ENCODE peak calls at places on chromosome 11, in nine cellular contexts. X, O, Z, J, F, U, I, Y and D are unnamed samples. For H3K9me3, the result is how much of the 10 kb centered on the place peaks cover.

GRCh38 chr11:19976281-19976941 is 183.9 kb downstream of the DBX1 start:
- DNase-seq in U (no peak), J (no peak), F (no peak), Z (no peak), Y (no peak), X (no peak), O (no peak), I (no peak), D (no peak)

GRCh38 chr11:111602865-111603632 is 800 bp downstream of the SIK2 start:
- DNase-seq in J (peak), F (peak), I (peak), O (peak), U (peak), X (peak), Y (peak), Z (peak), D (no peak)

GRCh38 chr11:46210133-46210636 is 67.3 kb upstream of the CREB3L1 start:
- DNase-seq in X (no peak), O (no peak), Z (no peak), U (peak), J (peak), I (no peak), F (no peak), Y (no peak), D (peak)

GRCh38 chr11:1919428-1920127 is at the start of gene TNNT3:
- DNase-seq in J (no peak), O (peak), Y (no peak), U (no peak), I (no peak), F (no peak), X (no peak), Z (no peak), D (no peak)

GRCh38 chr11:123548774-123549173 is 105.7 kb downstream of the SCN3B start:
- DNase-seq in F (no peak), U (no peak), O (no peak), X (no peak), Y (no peak), I (no peak), J (no peak), Z (no peak), D (no peak)

GRCh38 chr11:76355172-76355571 is 25.8 kb downstream of the THAP12 start:
- DNase-seq in U (no peak), J (no peak), X (no peak), I (no peak), Z (no peak), O (no peak), Y (no peak), F (no peak), D (no peak)

GRCh38 chr11:76166314-76166713 is 40.0 kb downstream of the WNT11 start:
- DNase-seq in I (no peak), J (no peak), Y (no peak), F (no peak), U (peak), X (no peak), O (no peak), Z (no peak), D (no peak)

GRCh38 chr11:131880279-131880678 is 509.9 kb downstream of the NTM start:
- DNase-seq in X (no peak), U (no peak), J (no peak), O (no peak), Y (peak), F (no peak), I (no peak), Z (no peak), D (no peak)

GRCh38 chr11:105298630-105299029 is 159.1 kb upstream of the CARD18 start:
- DNase-seq in J (no peak), F (no peak), U (no peak), I (no peak), Y (no peak), O (no peak), X (no peak), Z (no peak), D (no peak)

GRCh38 chr11:68025047-68025446 is 5.4 kb upstream of the NDUFS8 start:
- DNase-seq in U (no peak), I (peak), O (no peak), Y (no peak), X (peak), F (no peak), Z (no peak), J (no peak), D (no peak)

GRCh38 chr11:76419896-76420295 is 24.9 kb upstream of the EMSY start:
- DNase-seq in X (no peak), J (peak), Z (no peak), U (no peak), I (peak), F (no peak), Y (no peak), O (no peak), D (no peak)

GRCh38 chr11:10397226-10397987 is 57.7 kb upstream of the AMPD3 start:
- DNase-seq in Y (no peak), O (no peak), J (no peak), Z (no peak), I (no peak), X (no peak), U (no peak), F (no peak), D (no peak)

GRCh38 chr11:62889126-62889483 is 8.4 kb downstream of the SLC3A2 start:
- DNase-seq in Y (no peak), X (no peak), I (no peak), F (no peak), O (no peak), J (no peak), U (no peak), Z (no peak), D (no peak)

GRCh38 chr11:115959098-115959497 is 454.9 kb upstream of the CADM1 start:
- DNase-seq in I (no peak), X (no peak), F (no peak), J (no peak), Y (no peak), O (no peak), Z (no peak), U (no peak), D (no peak)

GRCh38 chr11:128595221-128595620 is 7.9 kb upstream of the ETS1 start:
- DNase-seq in F (no peak), Y (no peak), X (no peak), Z (no peak), O (no peak), U (no peak), I (peak), J (no peak), D (no peak)

GRCh38 chr11:94325681-94326080 is 21.3 kb downstream of the IZUMO1R start:
- DNase-seq in Z (peak), O (no peak), J (no peak), U (peak), X (peak), I (peak), F (no peak), Y (peak), D (no peak)

GRCh38 chr11:92765965-92766371 is 203.5 kb upstream of the MTNR1B start:
- DNase-seq in U (no peak), I (peak), F (peak), X (no peak), Z (peak), Y (no peak), J (peak), O (no peak), D (no peak)

GRCh38 chr11:64522843-64523242 is 68.2 kb upstream of the SLC22A12 start:
- DNase-seq in O (no peak), Y (no peak), X (no peak), F (no peak), U (no peak), I (no peak), Z (no peak), J (no peak), D (no peak)

GRCh38 chr11:62544521-62545436 is 1.8 kb downstream of the AHNAK start:
- DNase-seq in Y (no peak), J (no peak), F (no peak), Z (no peak), O (no peak), U (no peak), I (peak), X (peak), D (no peak)

GRCh38 chr11:45384016-45384415 is 97.9 kb upstream of the SYT13 start:
- DNase-seq in F (no peak), U (no peak), Z (no peak), Y (no peak), I (no peak), O (no peak), X (no peak), J (no peak), D (no peak)

GRCh38 chr11:9260182-9261146 is 4.7 kb downstream of the DENND5A start:
- DNase-seq in J (no peak), F (no peak), X (no peak), Y (no peak), Z (no peak), I (peak), O (peak), U (no peak), D (no peak)

GRCh38 chr11:64314146-64314804 is 3.1 kb downstream of the TRMT112 start:
- DNase-seq in Y (no peak), O (no peak), I (no peak), U (no peak), Z (no peak), J (no peak), F (no peak), X (no peak), D (no peak)

GRCh38 chr11:25566298-25567200 is 765.4 kb upstream of the ANO3 start:
- DNase-seq in F (peak), Y (no peak), Z (no peak), O (peak), J (peak), X (no peak), I (no peak), U (peak), D (no peak)

GRCh38 chr11:115606223-115607220 is 102.3 kb upstream of the CADM1 start:
- DNase-seq in O (no peak), X (no peak), U (no peak), Z (no peak), Y (peak), J (peak), I (no peak), F (no peak), D (peak)

GRCh38 chr11:125404136-125404810 is 91.8 kb downstream of the FEZ1 start:
- DNase-seq in F (no peak), Z (peak), I (no peak), J (no peak), X (no peak), O (no peak), Y (peak), U (no peak), D (no peak)

GRCh38 chr11:78223320-78223954 is 34.7 kb downstream of the USP35 start:
- DNase-seq in Y (no peak), I (no peak), X (no peak), U (no peak), O (peak), F (no peak), J (no peak), Z (no peak), D (no peak)

GRCh38 chr11:57751676-57752253 is at the start of gene BTBD18:
- DNase-seq in J (peak), U (peak), Z (no peak), X (no peak), I (peak), Y (peak), F (no peak), O (no peak), D (no peak)

GRCh38 chr11:117985953-117986887 is at the start of gene IL10RA:
- DNase-seq in I (peak), U (peak), Z (peak), Y (peak), J (peak), O (peak), X (peak), F (peak), D (no peak)

GRCh38 chr11:1091332-1092083 is 16.8 kb downstream of the MUC2 start:
- DNase-seq in Z (no peak), I (no peak), Y (no peak), J (no peak), O (no peak), X (no peak), F (no peak), U (no peak), D (no peak)

GRCh38 chr11:103202048-103202651 is 92.9 kb downstream of the DYNC2H1 start:
- DNase-seq in I (peak), J (no peak), Y (peak), O (no peak), U (peak), F (no peak), X (no peak), Z (peak), D (peak)

GRCh38 chr11:79208126-79208525 is 232.7 kb downstream of the TENM4 start:
- DNase-seq in U (no peak), J (no peak), O (no peak), Z (no peak), F (no peak), X (no peak), Y (no peak), I (no peak), D (no peak)

GRCh38 chr11:83773950-83774880 is 488.0 kb upstream of the CCDC90B start:
- DNase-seq in F (no peak), Z (no peak), Y (no peak), O (no peak), J (no peak), U (no peak), I (peak), X (no peak), D (no peak)

GRCh38 chr11:11580012-11580411 is 41.8 kb downstream of the GALNT18 start:
- DNase-seq in I (no peak), J (no peak), Y (no peak), O (no peak), X (no peak), U (no peak), Z (no peak), F (no peak), D (no peak)

DNA sequence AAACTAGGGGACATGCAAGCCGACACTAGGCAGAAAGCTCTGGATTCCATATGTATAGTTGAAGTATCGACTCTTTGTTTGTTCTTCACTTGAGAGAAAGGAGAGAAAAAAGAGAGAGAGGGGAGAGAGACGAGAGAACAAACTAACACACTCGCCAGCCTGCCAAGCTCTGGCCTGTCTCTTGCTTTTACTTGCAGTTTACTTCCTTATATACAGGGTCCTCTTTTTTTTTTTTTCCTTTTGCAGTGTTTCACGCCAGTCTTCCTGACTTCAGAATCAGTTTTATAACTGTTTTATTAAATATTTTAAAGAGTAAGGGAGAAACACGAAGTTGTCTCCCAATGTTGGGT is 19.9 kb downstream of the TEAD1 start:
- DNase-seq in O (no peak), U (no peak), I (no peak), Y (no peak), Z (no peak), F (peak), X (no peak), J (peak), D (no peak)
- H3K4me3 ChIP-seq in O (peak), U (peak), I (peak), Y (no peak), Z (peak), F (peak), X (no peak), J (no peak), D (peak)

GRCh38 chr11:126452256-126452655 is 96.8 kb downstream of the ST3GAL4 start:
- DNase-seq in Z (no peak), U (no peak), X (no peak), F (no peak), O (no peak), Y (no peak), I (no peak), J (no peak), D (no peak)
- H3K27ac ChIP-seq in Z (no peak), U (no peak), X (no peak), F (no peak), O (no peak), Y (no peak), I (no peak), J (no peak), D (no peak)

GRCh38 chr11:58832246-58832645 is 12.3 kb downstream of the GLYATL2 start:
- DNase-seq in J (no peak), I (peak), Z (no peak), O (no peak), Y (no peak), X (no peak), U (peak), F (no peak), D (no peak)

DNA sequence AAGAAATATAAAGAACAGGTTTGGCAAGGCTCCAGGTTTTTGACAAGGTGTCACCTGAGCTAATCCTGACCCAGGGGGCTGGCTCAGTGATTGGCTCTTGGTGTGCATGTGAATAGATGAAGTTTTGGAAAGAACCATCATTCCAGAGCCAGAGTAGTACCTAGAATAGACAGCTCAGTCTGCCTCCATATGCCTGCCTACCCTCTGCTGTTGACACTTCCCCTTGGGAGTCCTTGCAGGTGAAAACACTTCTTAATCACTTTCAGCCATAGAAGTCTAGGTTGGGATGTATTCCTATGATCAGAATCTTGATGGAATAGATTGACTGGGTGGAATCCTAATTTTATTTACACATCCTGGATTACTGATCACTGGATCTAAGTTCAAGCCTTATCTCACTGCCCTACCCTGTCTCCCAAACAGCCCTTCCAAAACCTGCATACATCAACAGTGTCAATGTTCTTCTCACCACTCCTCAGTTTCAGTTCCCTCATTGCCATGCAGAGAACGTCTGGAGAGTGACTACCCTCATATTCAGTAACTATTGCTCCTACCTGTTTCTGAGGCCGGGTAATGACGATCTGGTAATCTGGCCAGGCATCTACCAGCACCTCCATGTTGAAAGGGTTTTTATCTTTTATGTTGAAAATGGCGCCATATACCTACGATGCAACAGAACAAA is 6.7 kb downstream of the GLYATL2 start:
- DNase-seq in U (no peak), F (no peak), X (no peak), I (no peak), Y (no peak), O (no peak), Z (no peak), J (no peak), D (no peak)
- H3K9me3 ChIP-seq in U (under half), F (under half), X (under half), I (under half), Y (under half), O (under half), Z (under half), J (under half), D (under half)

GRCh38 chr11:66857234-66857926 is 516 bp downstream of the LRFN4 start:
- DNase-seq in U (peak), X (no peak), F (no peak), J (no peak), Z (no peak), I (peak), O (no peak), Y (no peak), D (no peak)
- H3K4me3 ChIP-seq in U (peak), X (no peak), F (peak), J (no peak), Z (peak), I (peak), O (peak), Y (peak), D (peak)